ENCODE peak calls at places on chromosomes 4 and X, in eight cellular contexts. K is kidney glomerular epithelial cell; B is NCI-H1694; I is effector memory CD4-positive, alpha-beta T cell; D is left colon; F is iPS-NIHi11; X is BE2C; Y is amygdala. R is an unnamed sample.

GRCh38 chr4:82898322-82899243 is 2.0 kb upstream of the THAP9 start:
- DNase-seq in D (no peak), I (no peak), Y (no peak), F (no peak), K (peak; percentile 56), X (peak; percentile 24), B (no peak), R (peak; percentile 59)

GRCh38 chr4:108763226-108763593 is 357 bp upstream of the ETNPPL start:
- DNase-seq in D (no peak), K (no peak), Y (no peak), B (no peak), I (no peak), F (no peak), X (no peak), R (no peak)

GRCh38 chr4:145473203-145473602 is 8.4 kb upstream of the SMAD1 start:
- DNase-seq in D (no peak), K (no peak), Y (no peak), B (no peak), F (no peak), X (no peak), I (no peak), R (no peak)

GRCh38 chrX:122046226-122046625 is 998.8 kb downstream of the GLUD2 start:
- DNase-seq in X (no peak), B (no peak), F (no peak), I (no peak), D (no peak), K (no peak), Y (no peak), R (no peak)

GRCh38 chr4:112982677-112983076 is 66.8 kb upstream of the ANK2 start:
- DNase-seq in D (no peak), K (no peak), F (no peak), Y (no peak), B (no peak), I (no peak), X (no peak), R (no peak)

GRCh38 chrX:9227276-9227675 is 193.3 kb upstream of the FAM9B start:
- DNase-seq in K (no peak), F (no peak), Y (no peak), X (no peak), B (no peak), D (no peak), I (no peak), R (no peak)

GRCh38 chrX:47278684-47279083 is 45.9 kb downstream of the USP11 start:
- DNase-seq in F (no peak), I (no peak), B (no peak), K (no peak), Y (no peak), X (no peak), D (no peak), R (no peak)

GRCh38 chr4:5693871-5694270 is 14.5 kb downstream of the EVC2 start:
- DNase-seq in K (no peak), F (no peak), Y (no peak), D (no peak), I (no peak), B (no peak), X (no peak), R (peak; percentile 6)

GRCh38 chrX:617401-617800 is 13.2 kb upstream of the SHOX start:
- DNase-seq in I (no peak), K (no peak), Y (no peak), X (no peak), F (no peak), B (no peak), D (no peak), R (no peak)

R was measured in islet precursor cell.